ENCODE peak calls at places on chromosomes 6 and 20, in four cellular contexts. P, K, S and F are unnamed samples.

GRCh38 chr20:33251496-33251895 is 15.7 kb downstream of the BPIFA1 start:
- DNase-seq in P (no peak), S (no peak), K (no peak), F (no peak)

GRCh38 chr20:4512891-4513550 is 208.7 kb upstream of the PRND start:
- DNase-seq in P (peak; percentile 8), S (no peak), K (no peak), F (peak; percentile 82)

GRCh38 chr6:144305985-144306384 is 20.9 kb downstream of the UTRN start:
- DNase-seq in K (no peak), S (no peak), P (no peak), F (no peak)

GRCh38 chr6:114936060-114936459 is 593.2 kb upstream of the HS3ST5 start:
- DNase-seq in K (no peak), S (no peak), P (no peak), F (no peak)

GRCh38 chr6:167005350-167006159 is 6.4 kb downstream of the CEP43 start:
- DNase-seq in K (peak; percentile 54), S (no peak), P (no peak), F (no peak)

GRCh38 chr6:52389626-52390360 is 27.8 kb downstream of the PAQR8 start:
- DNase-seq in K (peak; percentile 28), P (peak; percentile 92), S (no peak), F (no peak)

GRCh38 chr6:5630636-5631035 is 369.3 kb downstream of the FARS2 start:
- DNase-seq in P (no peak), K (no peak), S (no peak), F (no peak)

GRCh38 chr20:49420292-49420691 is 62.2 kb downstream of the KCNB1 start:
- DNase-seq in S (no peak), P (no peak), K (no peak), F (no peak)

GRCh38 chr6:148508401-148509151 is 165.9 kb downstream of the SASH1 start:
- DNase-seq in P (peak; percentile 34), S (peak; percentile 25), K (no peak), F (no peak)

GRCh38 chr6:113172531-113172966 is 684.6 kb upstream of the MARCKS start:
- DNase-seq in S (no peak), P (peak; percentile 68), K (no peak), F (no peak)

GRCh38 chr6:83055366-83055964 is 10.2 kb downstream of the UBE3D start:
- DNase-seq in K (peak; percentile 28), P (peak; percentile 8), S (peak; percentile 22), F (no peak)

GRCh38 chr20:53399592-53400335 is 193.9 kb downstream of the ZNF217 start:
- DNase-seq in P (peak; percentile 18), K (no peak), S (no peak), F (no peak)

GRCh38 chr6:25112207-25112874 is 166.8 kb upstream of the CARMIL1 start:
- DNase-seq in S (no peak), P (no peak), K (no peak), F (no peak)

GRCh38 chr20:11734431-11734830 is 183.3 kb upstream of the BTBD3 start:
- DNase-seq in S (no peak), P (no peak), K (no peak), F (no peak)

GRCh38 chr20:63310265-63310971 is 17.4 kb downstream of the COL20A1 start:
- DNase-seq in S (no peak), K (no peak), P (peak; percentile 74), F (no peak)

GRCh38 chr20:58938541-58938940 is 42.5 kb upstream of the NELFCD start:
- DNase-seq in K (no peak), S (no peak), P (no peak), F (no peak)

GRCh38 chr6:72580281-72580940 is 41.5 kb upstream of the KCNQ5 start:
- DNase-seq in P (peak; percentile 48), K (no peak), S (no peak), F (peak; percentile 63)

GRCh38 chr6:143962644-143962929 is 45.5 kb downstream of the PLAGL1 start:
- DNase-seq in S (peak; percentile 52), K (peak; percentile 34), P (no peak), F (peak; percentile 26)

GRCh38 chr6:160258346-160259142 is at the start of gene SLC22A2:
- DNase-seq in K (no peak), S (no peak), P (no peak), F (no peak)

GRCh38 chr20:57213291-57213690 is 53.1 kb downstream of the BMP7 start:
- DNase-seq in P (no peak), S (no peak), K (no peak), F (no peak)

GRCh38 chr6:44842616-44843015 is 455.1 kb downstream of the CDC5L start:
- DNase-seq in K (no peak), P (no peak), S (no peak), F (no peak)

GRCh38 chr20:51860015-51860882 is 57.9 kb upstream of the SALL4 start:
- DNase-seq in K (no peak), P (peak; percentile 18), S (no peak), F (peak; percentile 75)

GRCh38 chr20:48892849-48893352 is 28.6 kb upstream of the ARFGEF2 start:
- DNase-seq in K (no peak), P (peak; percentile 28), S (no peak), F (no peak)

GRCh38 chr6:119476554-119476953 is 127.0 kb upstream of the MAN1A1 start:
- DNase-seq in K (no peak), P (no peak), S (no peak), F (no peak)

GRCh38 chr20:45934046-45934586 is 367 bp upstream of the PCIF1 start:
- DNase-seq in K (peak; percentile 72), S (no peak), P (peak; percentile 65), F (no peak)

GRCh38 chr6:34068462-34069044 is 77.3 kb downstream of the GRM4 start:
- DNase-seq in K (no peak), S (no peak), P (no peak), F (no peak)

GRCh38 chr20:9407805-9408421 is 106.5 kb upstream of the LAMP5 start:
- DNase-seq in P (peak; percentile 46), K (peak; percentile 39), S (peak; percentile 76), F (peak; percentile 22)

DNA sequence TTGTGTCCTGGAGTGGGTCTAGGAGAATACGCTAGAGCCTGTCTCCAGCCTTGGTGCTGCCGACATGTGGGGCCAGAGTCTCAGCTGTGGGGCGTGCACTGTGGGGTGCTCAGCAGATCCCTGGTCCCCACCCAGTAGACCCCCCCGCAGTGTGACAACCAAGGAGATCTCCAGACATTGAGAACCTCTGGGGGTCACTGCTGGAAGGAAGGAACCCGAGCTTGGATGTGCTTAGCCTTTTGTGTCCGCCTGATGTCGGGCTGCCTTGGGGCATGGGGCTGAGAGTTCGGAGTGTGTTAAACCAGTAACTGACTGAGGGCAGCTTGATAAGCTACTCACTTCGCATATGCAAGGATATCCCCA is 367.1 kb downstream of the TAF4 start:
- DNase-seq in K (no peak), P (no peak), S (no peak), F (no peak)
- H3K27me3 ChIP-seq in K (no peaks in the 10 kb centered on the region), P (no peaks in the 10 kb centered on the region), S (peaks cover 89% of the 10 kb centered on the region), F (no peaks in the 10 kb centered on the region)

GRCh38 chr6:46927066-46927465 is 5.3 kb upstream of the ADGRF5 start:
- DNase-seq in S (no peak), K (no peak), P (no peak), F (no peak)

GRCh38 chr6:46925563-46926253 is 4.0 kb upstream of the ADGRF5 start:
- DNase-seq in K (peak; percentile 38), P (peak; percentile 76), S (no peak), F (peak; percentile 27)

GRCh38 chr6:46923476-46923875 is 1.7 kb upstream of the ADGRF5 start:
- DNase-seq in P (no peak), K (no peak), S (no peak), F (no peak)

GRCh38 chr6:46930331-46930730 is 8.6 kb upstream of the ADGRF5 start:
- DNase-seq in K (no peak), P (no peak), S (no peak), F (no peak)

DNA sequence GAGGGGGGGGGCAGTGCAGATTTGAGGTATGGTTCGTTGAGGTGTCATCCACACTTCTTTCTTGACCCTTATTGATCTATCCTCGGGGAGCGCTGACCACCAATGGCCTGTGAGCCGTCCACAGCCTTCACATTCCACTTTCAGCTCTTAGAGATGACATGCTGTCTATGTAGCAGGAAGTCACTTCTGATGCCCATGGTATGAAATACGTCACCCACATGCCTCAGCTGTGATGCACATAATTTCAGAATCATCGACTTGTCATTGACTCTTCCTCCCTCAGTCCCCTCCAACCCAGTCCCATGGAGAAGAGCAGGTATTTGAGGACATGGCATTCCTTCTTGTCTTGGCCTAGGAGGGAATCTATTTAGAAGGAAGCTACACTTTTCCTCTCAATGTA is 4.7 kb upstream of the ADGRF5 start:
- DNase-seq in K (no peak), P (no peak), S (no peak), F (no peak)
- H3K4me3 ChIP-seq in K (no peak overlapping the region), P (no peak overlapping the region), S (no peak overlapping the region), F (no peak overlapping the region)

GRCh38 chr20:32019156-32019510 is 8.9 kb downstream of the CCM2L start:
- DNase-seq in S (no peak), K (no peak), P (peak; percentile 17), F (no peak)
- H3K27me3 ChIP-seq in S (peaks cover 11% of the 10 kb centered on the region), K (peaks cover 25% of the 10 kb centered on the region), P (peaks cover 45% of the 10 kb centered on the region), F (peaks cover 34% of the 10 kb centered on the region)

GRCh38 chr20:14801591-14802325 is 464.3 kb upstream of the FLRT3 start:
- DNase-seq in P (no peak), K (no peak), S (no peak), F (no peak)
- H3K4me3 ChIP-seq in P (no peak overlapping the region), K (no peak overlapping the region), S (no peak overlapping the region), F (no peak overlapping the region)

DNA sequence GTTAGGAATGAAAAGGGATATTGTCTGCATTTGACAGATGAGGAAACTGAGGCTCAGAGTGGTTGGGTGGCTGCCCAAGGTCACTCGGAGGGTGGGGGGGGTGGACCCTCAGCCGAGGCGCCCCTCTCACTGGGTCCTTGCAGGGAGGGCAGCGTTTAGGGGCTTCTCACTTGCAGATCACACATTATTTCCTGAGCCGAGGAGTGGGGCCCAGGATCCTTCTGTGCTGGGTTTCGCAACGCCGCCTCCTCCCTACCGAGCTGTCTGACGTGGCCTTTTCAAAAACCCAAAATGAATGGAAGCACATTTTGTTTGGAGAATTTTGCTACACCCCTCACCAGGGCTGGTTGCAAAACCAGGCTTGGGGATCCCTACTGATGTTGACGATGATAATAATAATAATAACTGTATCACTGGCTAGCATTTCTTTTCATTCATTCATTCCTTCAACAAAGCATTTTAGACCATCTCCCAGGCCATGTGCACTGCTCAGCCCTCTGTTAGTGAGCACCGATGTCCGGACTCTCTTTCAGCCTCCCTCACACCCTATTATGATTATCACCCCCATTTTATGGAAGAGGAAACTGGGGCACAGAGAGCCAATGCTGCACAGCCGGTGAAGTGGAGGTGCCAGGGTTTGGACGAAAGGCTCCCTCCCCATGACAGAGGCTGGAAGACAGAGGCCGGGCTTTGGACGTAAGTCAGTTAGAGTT is 5.2 kb downstream of the DLGAP4 start:
- DNase-seq in K (no peak), S (no peak), P (no peak), F (no peak)
- H3K27me3 ChIP-seq in K (peaks cover 7% of the 10 kb centered on the region), S (peaks cover 23% of the 10 kb centered on the region), P (peaks cover 44% of the 10 kb centered on the region), F (peaks cover 40% of the 10 kb centered on the region)